ENCODE peak calls at places on chromosomes 13 and 19, in five cellular contexts. K is RPMI7951, Z is NCI-H1436, B is progenitor cell of endocrine pancreas, H is naive B cell. G is an unnamed sample.

GRCh38 chr13:30306762-30307193 is 573 bp downstream of the KATNAL1 start:
- DNase-seq in H (peak), B (peak), Z (peak), K (peak), G (peak)

GRCh38 chr13:50526771-50527567 is 316.5 kb downstream of the DLEU7 start:
- DNase-seq in Z (no peak), B (no peak), K (peak), H (peak), G (no peak)

GRCh38 chr19:48868196-48868886 is at the start of gene PLEKHA4:
- DNase-seq in K (peak), H (no peak), B (no peak), Z (no peak), G (peak)

GRCh38 chr13:113834496-113835200 is 29.2 kb downstream of the GAS6 start:
- DNase-seq in Z (no peak), B (no peak), K (no peak), H (no peak), G (no peak)

GRCh38 chr19:50982186-50982585 is 1.5 kb downstream of the KLK7 start:
- DNase-seq in K (no peak), H (no peak), Z (no peak), B (no peak), G (no peak)

GRCh38 chr13:79447141-79447540 is 33.8 kb upstream of the NDFIP2 start:
- DNase-seq in K (no peak), Z (no peak), B (no peak), H (no peak), G (no peak)

GRCh38 chr19:34317311-34317927 is 47.6 kb upstream of the GPI start:
- DNase-seq in K (no peak), B (no peak), Z (no peak), H (no peak), G (no peak)

GRCh38 chr13:30895773-30896172 is 10.3 kb upstream of the MEDAG start:
- DNase-seq in K (peak), H (no peak), B (no peak), Z (no peak), G (no peak)

GRCh38 chr19:29841559-29842367 is 30.0 kb downstream of the CCNE1 start:
- DNase-seq in B (no peak), H (no peak), K (peak), Z (no peak), G (no peak)

GRCh38 chr19:55545443-55545842 is at the start of gene SBK3:
- DNase-seq in H (no peak), Z (no peak), B (no peak), K (no peak), G (peak)

GRCh38 chr19:38975214-38975860 is at the start of gene FBXO17:
- DNase-seq in Z (no peak), H (no peak), B (peak), K (peak), G (peak)

GRCh38 chr19:42442833-42443232 is at the start of gene CXCL17:
- DNase-seq in K (no peak), B (no peak), H (no peak), Z (no peak), G (no peak)